ENCODE peak calls at places on chromosomes 3 and 15, in ten cellular contexts. U, Z, H, V, D, K, R, S, E and Y are unnamed samples.

GRCh38 chr15:43329222-43329959 is 982 bp downstream of the LCMT2 start:
- DNase-seq in D (peak; percentile 32), E (peak; percentile 79), U (no peak), Z (no peak), R (no peak), K (peak; percentile 14), H (peak; percentile 21), S (peak; percentile 70), V (no peak), Y (no peak)

GRCh38 chr3:54121404-54122045 is 827 bp upstream of the CACNA2D3 start:
- DNase-seq in U (peak; percentile 64), S (peak; percentile 44), H (no peak), E (no peak), K (no peak), D (no peak), R (no peak), V (no peak), Z (no peak), Y (no peak)

GRCh38 chr3:86938706-86939105 is 52.2 kb downstream of the VGLL3 start:
- DNase-seq in S (no peak), K (peak; percentile 63), V (no peak), U (no peak), H (no peak), R (no peak), D (no peak), E (no peak), Z (no peak), Y (no peak)

GRCh38 chr3:108403921-108404320 is 106.5 kb downstream of the MYH15 start:
- DNase-seq in E (no peak), V (no peak), K (no peak), D (no peak), R (no peak), S (no peak), H (no peak), Z (no peak), U (no peak), Y (no peak)

GRCh38 chr3:108862865-108863798 is 40.5 kb downstream of the TRAT1 start:
- DNase-seq in U (no peak), V (no peak), H (no peak), S (peak; percentile 23), K (peak; percentile 14), Z (peak; percentile 60), R (no peak), E (no peak), D (no peak), Y (peak; percentile 5)

GRCh38 chr3:128226794-128227399 is 73.6 kb downstream of the EEFSEC start:
- DNase-seq in U (peak; percentile 75), D (peak; percentile 23), K (peak; percentile 15), H (peak; percentile 78), E (no peak), S (peak; percentile 71), V (peak; percentile 28), R (peak; percentile 26), Z (no peak), Y (peak; percentile 54)

GRCh38 chr15:80550219-80550909 is 144.7 kb upstream of the ABHD17C start:
- DNase-seq in K (peak; percentile 95), E (no peak), Z (peak; percentile 84), D (no peak), S (no peak), V (no peak), R (no peak), U (no peak), H (no peak), Y (no peak)

GRCh38 chr15:96119734-96120133 is 210.8 kb upstream of the NR2F2 start:
- DNase-seq in S (no peak), K (no peak), R (no peak), E (no peak), H (no peak), V (no peak), U (no peak), Z (no peak), D (no peak), Y (no peak)

GRCh38 chr3:53525765-53526761 is 31.7 kb downstream of the CACNA1D start:
- DNase-seq in K (peak; percentile 3), Z (no peak), E (no peak), S (peak; percentile 26), U (no peak), R (peak; percentile 41), D (no peak), V (peak; percentile 43), H (no peak), Y (peak; percentile 25)

GRCh38 chr15:68126415-68126814 is 72.3 kb downstream of the PIAS1 start:
- DNase-seq in V (peak; percentile 37), D (no peak), K (no peak), U (no peak), R (no peak), H (no peak), Z (no peak), S (no peak), E (no peak), Y (peak; percentile 61)

GRCh38 chr15:79028411-79028964 is 62.1 kb downstream of the RASGRF1 start:
- DNase-seq in S (peak; percentile 68), E (peak; percentile 38), K (peak; percentile 43), V (no peak), H (peak; percentile 62), D (peak; percentile 62), Z (no peak), R (peak; percentile 27), U (no peak), Y (no peak)

GRCh38 chr3:133573054-133573628 is 345 bp upstream of the CDV3 start:
- DNase-seq in K (peak; percentile 100), H (peak; percentile 92), Z (peak; percentile 99), D (peak; percentile 100), U (peak; percentile 100), S (peak; percentile 100), R (peak; percentile 100), V (peak; percentile 100), E (peak; percentile 100), Y (peak; percentile 100)

GRCh38 chr3:47846880-47847248 is 43.9 kb downstream of the DHX30 start:
- DNase-seq in U (no peak), E (no peak), R (no peak), Z (no peak), K (no peak), D (no peak), V (no peak), H (no peak), S (no peak), Y (no peak)
- H3K36me3 ChIP-seq in U (peaks cover 19% of the 10 kb centered on the region), E (peaks cover 9% of the 10 kb centered on the region), R (peaks cover 44% of the 10 kb centered on the region), Z (peaks cover 11% of the 10 kb centered on the region), K (peaks cover 83% of the 10 kb centered on the region), D (peaks cover 100% of the 10 kb centered on the region), V (peaks cover 18% of the 10 kb centered on the region), H (peaks cover 100% of the 10 kb centered on the region), S (peaks cover 41% of the 10 kb centered on the region), Y (peaks cover 23% of the 10 kb centered on the region)

GRCh38 chr15:74627766-74628165 is 12.1 kb downstream of the CLK3 start:
- DNase-seq in V (no peak), H (no peak), E (no peak), R (no peak), U (peak; percentile 41), Z (no peak), K (no peak), S (no peak), D (no peak), Y (no peak)
- H3K36me3 ChIP-seq in V (peaks cover 21% of the 10 kb centered on the region), H (peaks cover 99% of the 10 kb centered on the region), E (peaks cover 20% of the 10 kb centered on the region), R (peaks cover 66% of the 10 kb centered on the region), U (peaks cover 61% of the 10 kb centered on the region), Z (peaks cover 5% of the 10 kb centered on the region), K (peaks cover 91% of the 10 kb centered on the region), S (peaks cover 12% of the 10 kb centered on the region), D (peaks cover 100% of the 10 kb centered on the region), Y (peaks cover 33% of the 10 kb centered on the region)

DNA sequence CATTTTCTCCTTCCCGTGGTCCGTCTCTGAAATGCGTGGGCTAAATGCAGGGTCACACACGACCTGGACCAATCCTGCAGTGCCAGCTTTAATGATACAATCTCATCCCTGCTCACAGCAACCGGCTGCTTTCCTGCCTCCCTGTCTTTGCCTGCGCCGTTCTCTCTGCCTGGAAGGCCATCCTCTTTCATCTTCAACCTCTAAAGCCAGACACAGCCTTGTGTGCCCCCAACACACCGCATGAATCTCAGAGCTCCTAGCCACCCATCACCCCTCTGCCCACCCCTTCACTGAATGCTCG is 14.7 kb downstream of the H1-8 start:
- DNase-seq in E (no peak), D (no peak), S (no peak), Z (no peak), K (no peak), H (no peak), V (peak; percentile 13), R (no peak), U (peak; percentile 15), Y (no peak)
- H3K36me3 ChIP-seq in E (no peaks in the 10 kb centered on the region), D (peaks cover 55% of the 10 kb centered on the region), S (peaks cover 4% of the 10 kb centered on the region), Z (no peaks in the 10 kb centered on the region), K (peaks cover 36% of the 10 kb centered on the region), H (peaks cover 25% of the 10 kb centered on the region), V (no peaks in the 10 kb centered on the region), R (no peaks in the 10 kb centered on the region), U (no peaks in the 10 kb centered on the region), Y (no peaks in the 10 kb centered on the region)

GRCh38 chr3:194657439-194657838 is 14.6 kb downstream of the LSG1 start:
- DNase-seq in E (no peak), R (no peak), S (no peak), Z (no peak), V (no peak), K (no peak), U (no peak), H (no peak), D (no peak), Y (peak; percentile 40)

GRCh38 chr3:194659778-194660177 is 12.2 kb downstream of the LSG1 start:
- DNase-seq in D (no peak), U (no peak), H (no peak), E (no peak), R (no peak), S (no peak), K (no peak), V (no peak), Z (no peak), Y (no peak)

GRCh38 chr3:194658477-194659242 is 13.3 kb downstream of the LSG1 start:
- DNase-seq in R (no peak), E (no peak), S (no peak), Z (no peak), D (no peak), H (no peak), K (no peak), U (no peak), V (no peak), Y (no peak)

GRCh38 chr3:194654443-194654842 is 17.5 kb downstream of the LSG1 start:
- DNase-seq in E (no peak), S (no peak), H (no peak), V (no peak), U (no peak), R (no peak), D (no peak), Z (no peak), K (no peak), Y (no peak)
- H3K36me3 ChIP-seq in E (peaks cover 8% of the 10 kb centered on the region), S (peaks cover 16% of the 10 kb centered on the region), H (peaks cover 79% of the 10 kb centered on the region), V (peaks cover 21% of the 10 kb centered on the region), U (peaks cover 24% of the 10 kb centered on the region), R (peaks cover 30% of the 10 kb centered on the region), D (peaks cover 87% of the 10 kb centered on the region), Z (peaks cover 5% of the 10 kb centered on the region), K (peaks cover 46% of the 10 kb centered on the region), Y (peaks cover 6% of the 10 kb centered on the region)